ENCODE peak calls at places on chromosomes 3 and 15, in five cellular contexts. One of them, this sample, is unnamed.

GRCh38 chr3:69425249-69425648 is 39.4 kb upstream of the FRMD4B start:
- DNase-seq in GM12864: no peak
- DNase-seq in AG10803: no peak
- DNase-seq in pancreas: no peak
- DNase-seq in astrocyte of the spinal cord: peak
- DNase-seq in this sample: peak

GRCh38 chr3:129796146-129796545 is 97.4 kb downstream of the TMCC1 start:
- DNase-seq in pancreas: no peak
- DNase-seq in AG10803: no peak
- DNase-seq in GM12864: no peak
- DNase-seq in astrocyte of the spinal cord: no peak
- DNase-seq in this sample: no peak

GRCh38 chr3:172218350-172219323 is 179.3 kb downstream of the FNDC3B start:
- DNase-seq in GM12864: no peak
- DNase-seq in AG10803: no peak
- DNase-seq in astrocyte of the spinal cord: peak
- DNase-seq in pancreas: no peak
- DNase-seq in this sample: peak

GRCh38 chr3:16697437-16698258 is 92.4 kb upstream of the DAZL start:
- DNase-seq in astrocyte of the spinal cord: peak
- DNase-seq in GM12864: no peak
- DNase-seq in pancreas: no peak
- DNase-seq in AG10803: peak
- DNase-seq in this sample: peak

GRCh38 chr3:101591071-101591470 is 17.1 kb downstream of the PCNP start:
- DNase-seq in AG10803: no peak
- DNase-seq in pancreas: no peak
- DNase-seq in GM12864: no peak
- DNase-seq in astrocyte of the spinal cord: no peak
- DNase-seq in this sample: no peak

GRCh38 chr15:25182736-25183445 is 228.1 kb downstream of the SNRPN start:
- DNase-seq in AG10803: no peak
- DNase-seq in astrocyte of the spinal cord: no peak
- DNase-seq in GM12864: no peak
- DNase-seq in pancreas: no peak
- DNase-seq in this sample: no peak

GRCh38 chr15:38624248-38625214 is 59.9 kb upstream of the RASGRP1 start:
- DNase-seq in GM12864: no peak
- DNase-seq in pancreas: no peak
- DNase-seq in AG10803: peak
- DNase-seq in astrocyte of the spinal cord: no peak
- DNase-seq in this sample: no peak

GRCh38 chr15:98904466-98905048 is 103.0 kb downstream of the PGPEP1L start:
- DNase-seq in GM12864: no peak
- DNase-seq in AG10803: peak
- DNase-seq in pancreas: no peak
- DNase-seq in astrocyte of the spinal cord: peak
- DNase-seq in this sample: peak

GRCh38 chr3:170572665-170573253 is 13.1 kb downstream of the SLC7A14 start:
- DNase-seq in GM12864: peak
- DNase-seq in astrocyte of the spinal cord: peak
- DNase-seq in pancreas: no peak
- DNase-seq in AG10803: peak
- DNase-seq in this sample: peak

GRCh38 chr15:90101969-90102890 is at the start of gene IDH2:
- DNase-seq in GM12864: no peak
- DNase-seq in AG10803: peak
- DNase-seq in pancreas: peak
- DNase-seq in astrocyte of the spinal cord: peak
- DNase-seq in this sample: peak

GRCh38 chr3:46639221-46639620 is 26.9 kb downstream of the FAM240A start:
- DNase-seq in pancreas: no peak
- DNase-seq in GM12864: no peak
- DNase-seq in astrocyte of the spinal cord: no peak
- DNase-seq in AG10803: no peak
- DNase-seq in this sample: no peak

GRCh38 chr3:151400341-151400740 is 15.8 kb upstream of the P2RY12 start:
- DNase-seq in astrocyte of the spinal cord: no peak
- DNase-seq in pancreas: no peak
- DNase-seq in AG10803: no peak
- DNase-seq in GM12864: no peak
- DNase-seq in this sample: no peak

GRCh38 chr3:41102053-41102556 is 97.2 kb upstream of the CTNNB1 start:
- DNase-seq in pancreas: no peak
- DNase-seq in AG10803: no peak
- DNase-seq in GM12864: no peak
- DNase-seq in astrocyte of the spinal cord: no peak
- DNase-seq in this sample: no peak

GRCh38 chr15:51874751-51875644 is 45.5 kb downstream of the TMOD3 start:
- DNase-seq in pancreas: no peak
- DNase-seq in GM12864: no peak
- DNase-seq in astrocyte of the spinal cord: peak
- DNase-seq in AG10803: peak
- DNase-seq in this sample: no peak

GRCh38 chr15:62456011-62456920 is 291.2 kb upstream of the C2CD4B start:
- DNase-seq in astrocyte of the spinal cord: peak
- DNase-seq in AG10803: peak
- DNase-seq in GM12864: no peak
- DNase-seq in pancreas: no peak
- DNase-seq in this sample: no peak

GRCh38 chr3:132730891-132731580 is 8.8 kb upstream of the NPHP3 start:
- DNase-seq in GM12864: no peak
- DNase-seq in pancreas: no peak
- DNase-seq in AG10803: peak
- DNase-seq in astrocyte of the spinal cord: peak
- DNase-seq in this sample: peak

GRCh38 chr15:101293122-101293521 is 1.9 kb downstream of the SNRPA1 start:
- DNase-seq in AG10803: no peak
- DNase-seq in astrocyte of the spinal cord: no peak
- DNase-seq in GM12864: no peak
- DNase-seq in pancreas: no peak
- DNase-seq in this sample: peak

GRCh38 chr3:111769110-111769509 is 90.0 kb upstream of the PHLDB2 start:
- DNase-seq in AG10803: no peak
- DNase-seq in pancreas: no peak
- DNase-seq in astrocyte of the spinal cord: no peak
- DNase-seq in GM12864: no peak
- DNase-seq in this sample: no peak

GRCh38 chr3:157103280-157103679 is 56.7 kb downstream of the CCNL1 start:
- DNase-seq in AG10803: no peak
- DNase-seq in astrocyte of the spinal cord: no peak
- DNase-seq in pancreas: no peak
- DNase-seq in GM12864: peak
- DNase-seq in this sample: peak

GRCh38 chr3:138594150-138594934 is at the start of gene CEP70:
- DNase-seq in pancreas: peak
- DNase-seq in GM12864: peak
- DNase-seq in AG10803: peak
- DNase-seq in astrocyte of the spinal cord: peak
- DNase-seq in this sample: peak

GRCh38 chr3:168865022-168865551 is 769.4 kb upstream of the GOLIM4 start:
- DNase-seq in astrocyte of the spinal cord: peak
- DNase-seq in pancreas: no peak
- DNase-seq in GM12864: no peak
- DNase-seq in AG10803: peak
- DNase-seq in this sample: peak

GRCh38 chr3:134373942-134374790 is at the start of gene AMOTL2:
- DNase-seq in GM12864: no peak
- DNase-seq in astrocyte of the spinal cord: peak
- DNase-seq in AG10803: peak
- DNase-seq in pancreas: peak
- DNase-seq in this sample: no peak

GRCh38 chr15:41483519-41483918 is 10.2 kb upstream of the ITPKA start:
- DNase-seq in AG10803: no peak
- DNase-seq in GM12864: no peak
- DNase-seq in pancreas: no peak
- DNase-seq in astrocyte of the spinal cord: no peak
- DNase-seq in this sample: no peak

GRCh38 chr3:11944052-11944673 is 60.0 kb upstream of the SYN2 start:
- DNase-seq in GM12864: no peak
- DNase-seq in AG10803: peak
- DNase-seq in astrocyte of the spinal cord: peak
- DNase-seq in pancreas: peak
- DNase-seq in this sample: no peak

DNA sequence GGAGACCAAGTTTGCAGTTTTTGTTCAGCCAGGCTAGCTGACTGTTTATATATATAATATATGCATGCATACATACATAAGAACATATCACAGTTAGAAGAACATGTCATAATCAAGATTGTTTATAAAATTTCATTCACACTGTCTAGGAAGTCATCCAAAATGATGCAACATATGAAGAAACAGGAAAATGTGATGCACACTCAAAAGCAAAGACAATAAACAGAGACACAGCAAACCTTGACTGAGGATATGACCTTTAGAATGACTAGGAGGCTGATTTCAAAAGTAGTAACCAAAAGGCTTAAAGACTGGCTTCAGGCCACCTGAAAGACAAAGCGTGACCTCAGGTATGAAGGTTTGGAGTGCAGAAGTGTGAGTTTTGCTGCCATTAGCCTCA is 166.2 kb upstream of the NDN start:
- DNase-seq in GM12864: no peak
- DNase-seq in astrocyte of the spinal cord: no peak
- DNase-seq in pancreas: no peak
- DNase-seq in AG10803: no peak
- DNase-seq in this sample: no peak
- H3K4me3 ChIP-seq in GM12864: no peak
- H3K4me3 ChIP-seq in astrocyte of the spinal cord: no peak
- H3K4me3 ChIP-seq in pancreas: no peak
- H3K4me3 ChIP-seq in AG10803: no peak
- H3K4me3 ChIP-seq in this sample: no peak

GRCh38 chr3:65723011-65723410 is 315.7 kb downstream of the MAGI1 start:
- DNase-seq in GM12864: no peak
- DNase-seq in astrocyte of the spinal cord: no peak
- DNase-seq in pancreas: no peak
- DNase-seq in AG10803: no peak
- DNase-seq in this sample: no peak
- TF ChIP-seq CTCF in GM12864: no peak
- TF ChIP-seq CTCF in astrocyte of the spinal cord: no peak
- TF ChIP-seq CTCF in pancreas: no peak
- TF ChIP-seq CTCF in AG10803: no peak
- TF ChIP-seq CTCF in this sample: no peak

DNA sequence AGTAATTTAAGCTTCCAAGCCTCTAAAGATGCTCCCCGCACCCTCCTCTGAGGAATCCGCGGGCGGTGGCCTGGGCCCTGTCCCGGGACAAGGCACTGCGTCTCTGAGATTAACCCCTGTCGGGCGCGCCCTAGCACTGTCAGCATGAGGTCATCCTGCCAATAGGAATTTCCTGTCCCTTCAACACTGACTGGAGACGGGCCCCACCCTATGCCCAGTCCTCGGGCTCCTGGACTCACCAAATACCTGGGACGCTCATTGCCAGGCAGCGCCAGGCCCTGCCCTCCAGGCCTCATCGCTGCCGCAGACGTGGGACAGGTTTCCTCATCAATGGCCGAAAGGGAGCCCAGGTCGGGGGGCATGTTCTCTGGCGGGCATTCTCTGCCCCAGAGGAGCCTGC is 67.6 kb upstream of the SH3GL3 start:
- DNase-seq in astrocyte of the spinal cord: no peak
- DNase-seq in GM12864: no peak
- DNase-seq in pancreas: no peak
- DNase-seq in AG10803: peak
- DNase-seq in this sample: no peak
- H3K4me3 ChIP-seq in astrocyte of the spinal cord: no peak
- H3K4me3 ChIP-seq in GM12864: no peak
- H3K4me3 ChIP-seq in pancreas: no peak
- H3K4me3 ChIP-seq in AG10803: peak
- H3K4me3 ChIP-seq in this sample: no peak

GRCh38 chr3:127679534-127680145 is 6.9 kb downstream of the ABTB1 start:
- DNase-seq in pancreas: peak
- DNase-seq in astrocyte of the spinal cord: no peak
- DNase-seq in GM12864: no peak
- DNase-seq in AG10803: no peak
- DNase-seq in this sample: no peak
- TF ChIP-seq CTCF in pancreas: no peak
- TF ChIP-seq CTCF in astrocyte of the spinal cord: peak
- TF ChIP-seq CTCF in GM12864: peak
- TF ChIP-seq CTCF in AG10803: peak
- TF ChIP-seq CTCF in this sample: peak

GRCh38 chr3:193620055-193620454 is 27.0 kb downstream of the OPA1 start:
- DNase-seq in GM12864: no peak
- DNase-seq in astrocyte of the spinal cord: no peak
- DNase-seq in AG10803: no peak
- DNase-seq in pancreas: no peak
- DNase-seq in this sample: peak

GRCh38 chr3:193617628-193618027 is 24.6 kb downstream of the OPA1 start:
- DNase-seq in GM12864: no peak
- DNase-seq in pancreas: no peak
- DNase-seq in AG10803: no peak
- DNase-seq in astrocyte of the spinal cord: no peak
- DNase-seq in this sample: no peak

GRCh38 chr3:193614430-193614829 is 21.4 kb downstream of the OPA1 start:
- DNase-seq in AG10803: no peak
- DNase-seq in astrocyte of the spinal cord: no peak
- DNase-seq in pancreas: no peak
- DNase-seq in GM12864: no peak
- DNase-seq in this sample: no peak
- H3K4me3 ChIP-seq in AG10803: no peak
- H3K4me3 ChIP-seq in astrocyte of the spinal cord: no peak
- H3K4me3 ChIP-seq in pancreas: no peak
- H3K4me3 ChIP-seq in GM12864: no peak
- H3K4me3 ChIP-seq in this sample: no peak

DNA sequence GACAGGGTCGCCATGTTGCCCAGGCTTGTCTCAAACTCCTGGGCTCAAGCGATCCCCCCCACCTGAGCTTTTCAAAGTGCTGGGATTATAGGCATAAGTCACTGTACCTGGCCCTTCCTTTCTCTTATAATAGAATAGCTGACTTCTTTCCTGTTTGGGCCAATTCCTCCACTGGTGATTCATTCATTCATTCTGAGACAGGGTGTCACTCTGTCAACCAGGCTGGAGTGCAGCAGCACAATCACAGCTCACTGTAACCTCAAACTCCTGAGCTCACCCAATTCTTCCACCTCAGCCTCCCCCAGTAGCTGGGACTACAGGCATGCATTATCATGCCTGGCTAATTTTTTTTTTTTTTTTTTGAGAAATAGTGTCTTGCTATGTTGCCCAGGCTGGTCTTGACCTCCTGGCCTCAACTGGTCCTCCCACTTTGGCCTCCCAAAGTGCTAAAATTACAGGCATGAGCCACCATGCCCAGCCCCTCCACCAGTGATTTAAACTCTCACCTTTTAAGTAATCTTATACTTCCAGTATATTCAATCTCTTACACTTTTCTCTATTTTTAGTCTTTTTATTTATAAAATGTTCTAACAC is 20.9 kb downstream of the GNB4 start:
- DNase-seq in GM12864: no peak
- DNase-seq in astrocyte of the spinal cord: no peak
- DNase-seq in AG10803: no peak
- DNase-seq in pancreas: no peak
- DNase-seq in this sample: no peak
- TF ChIP-seq CTCF in GM12864: no peak
- TF ChIP-seq CTCF in astrocyte of the spinal cord: no peak
- TF ChIP-seq CTCF in AG10803: no peak
- TF ChIP-seq CTCF in pancreas: no peak
- TF ChIP-seq CTCF in this sample: no peak

GRCh38 chr3:149653564-149653963 is 4.3 kb downstream of the WWTR1 start:
- DNase-seq in pancreas: no peak
- DNase-seq in GM12864: no peak
- DNase-seq in AG10803: no peak
- DNase-seq in astrocyte of the spinal cord: no peak
- DNase-seq in this sample: no peak
- H3K4me3 ChIP-seq in pancreas: no peak
- H3K4me3 ChIP-seq in GM12864: no peak
- H3K4me3 ChIP-seq in AG10803: no peak
- H3K4me3 ChIP-seq in astrocyte of the spinal cord: peak
- H3K4me3 ChIP-seq in this sample: no peak